ENCODE peak calls at places on chromosomes 11 and 22, in eight cellular contexts. O is stimulated activated CD4-positive, alpha-beta T cell treated with anti-CD3 and anti-CD28 coated beads, Interleukin-2, amount 100 ng/mL, for 48 hours; F is non-pigmented ciliary epithelial cell; T is SK-MEL-5; A is Daoy; P is activated CD4-positive, alpha-beta T cell treated with anti-CD3 and anti-CD28 coated beads, Interleukin-2, amount 50 U/mL, for 48 hours; H is GF-D8; V is SW480. Z is an unnamed sample.
A peak's percentile ranks its signal among the peaks of the same experiment; 100 is the strongest.

GRCh38 chr11:57597461-57597892 is at the start of gene SERPING1:
- DNase-seq in T (no peak), P (no peak), A (no peak), F (no peak), V (no peak), O (no peak), H (no peak), Z (no peak)

GRCh38 chr11:66411323-66411722 is 9.5 kb upstream of the NPAS4 start:
- DNase-seq in F (no peak), A (no peak), P (no peak), V (no peak), H (no peak), O (no peak), T (no peak), Z (no peak)

GRCh38 chr22:26763633-26764295 is 106.4 kb downstream of the MIAT start:
- DNase-seq in A (peak; percentile 46), P (no peak), F (no peak), O (no peak), T (no peak), V (peak; percentile 8), H (no peak), Z (no peak)

GRCh38 chr11:82557274-82557673 is 176.4 kb downstream of the FAM181B start:
- DNase-seq in F (no peak), O (no peak), A (no peak), V (no peak), H (no peak), T (no peak), P (no peak), Z (no peak)

GRCh38 chr11:58921778-58922390 is 17.4 kb upstream of the GLYATL1 start:
- DNase-seq in P (no peak), T (no peak), V (no peak), H (no peak), O (no peak), F (no peak), A (no peak), Z (no peak)

GRCh38 chr11:63537293-63538101 is 889 bp downstream of the PLAAT4 start:
- DNase-seq in P (peak; percentile 41), O (no peak), F (no peak), H (no peak), A (peak; percentile 43), V (no peak), T (no peak), Z (no peak)

GRCh38 chr11:1271002-1271401 is 38.4 kb downstream of the TOLLIP start:
- DNase-seq in V (no peak), O (no peak), F (peak; percentile 2), H (no peak), A (no peak), P (no peak), T (peak; percentile 92), Z (no peak)

GRCh38 chr11:76152086-76152658 is 54.1 kb downstream of the WNT11 start:
- DNase-seq in H (peak; percentile 21), V (peak; percentile 50), O (peak; percentile 89), F (peak; percentile 17), A (peak; percentile 89), P (peak; percentile 95), T (peak; percentile 78), Z (peak; percentile 71)

GRCh38 chr11:69002101-69002742 is 10.8 kb downstream of the MRGPRF start:
- DNase-seq in A (no peak), V (no peak), H (no peak), P (no peak), O (no peak), F (no peak), T (no peak), Z (no peak)

GRCh38 chr22:40588726-40589125 is 47.8 kb downstream of the MRTFA start:
- DNase-seq in T (peak; percentile 32), H (no peak), P (no peak), O (no peak), F (no peak), V (no peak), A (no peak), Z (no peak)